ENCODE peak calls at places on chromosomes 6 and 20, in ten cellular contexts. One of them, this sample, is unnamed.

GRCh38 chr6:36677753-36678487 is 594 bp upstream of the CDKN1A start:
- DNase-seq in islet precursor cell: no peak
- DNase-seq in occipital lobe: no peak
- DNase-seq in psoas muscle: no peak
- DNase-seq in lower lobe of right lung: no peak
- DNase-seq in effector memory CD8-positive, alpha-beta T cell: no peak
- DNase-seq in GM12865: peak
- DNase-seq in GM13977: no peak
- DNase-seq in CD8-positive, alpha-beta T cell: no peak
- DNase-seq in C1 segment of cervical spinal cord: no peak
- DNase-seq in this sample: no peak

GRCh38 chr6:29776684-29777083 is 50.9 kb upstream of the HLA-G start:
- DNase-seq in GM12865: no peak
- DNase-seq in CD8-positive, alpha-beta T cell: no peak
- DNase-seq in C1 segment of cervical spinal cord: no peak
- DNase-seq in GM13977: no peak
- DNase-seq in psoas muscle: no peak
- DNase-seq in occipital lobe: no peak
- DNase-seq in lower lobe of right lung: no peak
- DNase-seq in islet precursor cell: no peak
- DNase-seq in effector memory CD8-positive, alpha-beta T cell: no peak
- DNase-seq in this sample: no peak

GRCh38 chr20:24066075-24066700 is 77.6 kb upstream of the GGTLC1 start:
- DNase-seq in occipital lobe: no peak
- DNase-seq in islet precursor cell: no peak
- DNase-seq in CD8-positive, alpha-beta T cell: peak
- DNase-seq in psoas muscle: no peak
- DNase-seq in lower lobe of right lung: no peak
- DNase-seq in GM13977: no peak
- DNase-seq in effector memory CD8-positive, alpha-beta T cell: no peak
- DNase-seq in GM12865: no peak
- DNase-seq in C1 segment of cervical spinal cord: no peak
- DNase-seq in this sample: no peak

GRCh38 chr20:23639490-23639958 is 1.8 kb upstream of the CST3 start:
- DNase-seq in GM12865: no peak
- DNase-seq in CD8-positive, alpha-beta T cell: no peak
- DNase-seq in occipital lobe: no peak
- DNase-seq in psoas muscle: no peak
- DNase-seq in GM13977: no peak
- DNase-seq in lower lobe of right lung: no peak
- DNase-seq in islet precursor cell: no peak
- DNase-seq in effector memory CD8-positive, alpha-beta T cell: no peak
- DNase-seq in C1 segment of cervical spinal cord: no peak
- DNase-seq in this sample: no peak

GRCh38 chr20:17499041-17499440 is 32.1 kb downstream of the BFSP1 start:
- DNase-seq in lower lobe of right lung: no peak
- DNase-seq in psoas muscle: no peak
- DNase-seq in GM13977: no peak
- DNase-seq in occipital lobe: no peak
- DNase-seq in GM12865: no peak
- DNase-seq in C1 segment of cervical spinal cord: no peak
- DNase-seq in effector memory CD8-positive, alpha-beta T cell: no peak
- DNase-seq in islet precursor cell: peak
- DNase-seq in CD8-positive, alpha-beta T cell: no peak
- DNase-seq in this sample: no peak

GRCh38 chr6:131937703-131938631 is 13.2 kb downstream of the CCN2 start:
- DNase-seq in islet precursor cell: no peak
- DNase-seq in occipital lobe: no peak
- DNase-seq in C1 segment of cervical spinal cord: no peak
- DNase-seq in CD8-positive, alpha-beta T cell: no peak
- DNase-seq in effector memory CD8-positive, alpha-beta T cell: no peak
- DNase-seq in GM12865: no peak
- DNase-seq in GM13977: no peak
- DNase-seq in lower lobe of right lung: no peak
- DNase-seq in psoas muscle: no peak
- DNase-seq in this sample: no peak

GRCh38 chr6:108074057-108074358 is 533 bp downstream of the OSTM1 start:
- DNase-seq in lower lobe of right lung: no peak
- DNase-seq in islet precursor cell: no peak
- DNase-seq in occipital lobe: no peak
- DNase-seq in C1 segment of cervical spinal cord: no peak
- DNase-seq in GM13977: no peak
- DNase-seq in psoas muscle: no peak
- DNase-seq in effector memory CD8-positive, alpha-beta T cell: no peak
- DNase-seq in GM12865: peak
- DNase-seq in CD8-positive, alpha-beta T cell: no peak
- DNase-seq in this sample: no peak

GRCh38 chr6:36807750-36808149 is 31.5 kb downstream of the CPNE5 start:
- DNase-seq in CD8-positive, alpha-beta T cell: no peak
- DNase-seq in lower lobe of right lung: no peak
- DNase-seq in GM12865: no peak
- DNase-seq in islet precursor cell: no peak
- DNase-seq in psoas muscle: no peak
- DNase-seq in effector memory CD8-positive, alpha-beta T cell: no peak
- DNase-seq in occipital lobe: no peak
- DNase-seq in C1 segment of cervical spinal cord: no peak
- DNase-seq in GM13977: no peak
- DNase-seq in this sample: no peak

GRCh38 chr6:158611600-158612041 is 32.9 kb downstream of the DYNLT1 start:
- DNase-seq in GM13977: no peak
- DNase-seq in C1 segment of cervical spinal cord: no peak
- DNase-seq in CD8-positive, alpha-beta T cell: no peak
- DNase-seq in lower lobe of right lung: no peak
- DNase-seq in GM12865: no peak
- DNase-seq in occipital lobe: no peak
- DNase-seq in psoas muscle: no peak
- DNase-seq in effector memory CD8-positive, alpha-beta T cell: no peak
- DNase-seq in islet precursor cell: peak
- DNase-seq in this sample: no peak

GRCh38 chr6:582370-582769 is 74.5 kb downstream of the HUS1B start:
- DNase-seq in effector memory CD8-positive, alpha-beta T cell: no peak
- DNase-seq in islet precursor cell: peak
- DNase-seq in GM12865: no peak
- DNase-seq in CD8-positive, alpha-beta T cell: no peak
- DNase-seq in occipital lobe: no peak
- DNase-seq in GM13977: no peak
- DNase-seq in lower lobe of right lung: no peak
- DNase-seq in C1 segment of cervical spinal cord: no peak
- DNase-seq in psoas muscle: no peak
- DNase-seq in this sample: no peak

GRCh38 chr6:76790881-76791280 is 672.4 kb downstream of the HTR1B start:
- DNase-seq in islet precursor cell: no peak
- DNase-seq in effector memory CD8-positive, alpha-beta T cell: no peak
- DNase-seq in lower lobe of right lung: no peak
- DNase-seq in psoas muscle: no peak
- DNase-seq in GM12865: no peak
- DNase-seq in occipital lobe: no peak
- DNase-seq in CD8-positive, alpha-beta T cell: no peak
- DNase-seq in C1 segment of cervical spinal cord: no peak
- DNase-seq in GM13977: no peak
- DNase-seq in this sample: no peak

GRCh38 chr20:23020230-23020629 is 14.9 kb upstream of the SSTR4 start:
- DNase-seq in effector memory CD8-positive, alpha-beta T cell: no peak
- DNase-seq in lower lobe of right lung: no peak
- DNase-seq in GM13977: no peak
- DNase-seq in C1 segment of cervical spinal cord: no peak
- DNase-seq in occipital lobe: no peak
- DNase-seq in psoas muscle: no peak
- DNase-seq in islet precursor cell: no peak
- DNase-seq in CD8-positive, alpha-beta T cell: no peak
- DNase-seq in GM12865: no peak
- DNase-seq in this sample: no peak

GRCh38 chr6:3390698-3391097 is 66.2 kb downstream of the SLC22A23 start:
- DNase-seq in occipital lobe: no peak
- DNase-seq in islet precursor cell: no peak
- DNase-seq in GM12865: no peak
- DNase-seq in lower lobe of right lung: no peak
- DNase-seq in GM13977: no peak
- DNase-seq in psoas muscle: peak
- DNase-seq in effector memory CD8-positive, alpha-beta T cell: no peak
- DNase-seq in CD8-positive, alpha-beta T cell: no peak
- DNase-seq in C1 segment of cervical spinal cord: peak
- DNase-seq in this sample: no peak

GRCh38 chr6:41747256-41748101 is at the start of gene PGC:
- DNase-seq in effector memory CD8-positive, alpha-beta T cell: no peak
- DNase-seq in psoas muscle: no peak
- DNase-seq in islet precursor cell: peak
- DNase-seq in C1 segment of cervical spinal cord: no peak
- DNase-seq in GM12865: no peak
- DNase-seq in occipital lobe: no peak
- DNase-seq in lower lobe of right lung: peak
- DNase-seq in CD8-positive, alpha-beta T cell: no peak
- DNase-seq in GM13977: no peak
- DNase-seq in this sample: no peak

GRCh38 chr20:17967595-17968365 is 814 bp downstream of the SNX5 start:
- DNase-seq in GM12865: no peak
- DNase-seq in occipital lobe: no peak
- DNase-seq in CD8-positive, alpha-beta T cell: no peak
- DNase-seq in lower lobe of right lung: no peak
- DNase-seq in psoas muscle: no peak
- DNase-seq in C1 segment of cervical spinal cord: no peak
- DNase-seq in islet precursor cell: no peak
- DNase-seq in GM13977: no peak
- DNase-seq in effector memory CD8-positive, alpha-beta T cell: peak
- DNase-seq in this sample: no peak

GRCh38 chr6:52570291-52570700 is 6.6 kb downstream of the TRAM2 start:
- DNase-seq in lower lobe of right lung: no peak
- DNase-seq in islet precursor cell: no peak
- DNase-seq in psoas muscle: no peak
- DNase-seq in GM13977: no peak
- DNase-seq in occipital lobe: no peak
- DNase-seq in effector memory CD8-positive, alpha-beta T cell: no peak
- DNase-seq in C1 segment of cervical spinal cord: no peak
- DNase-seq in CD8-positive, alpha-beta T cell: no peak
- DNase-seq in GM12865: no peak
- DNase-seq in this sample: no peak

GRCh38 chr6:96749891-96750290 is 87.4 kb downstream of the GPR63 start:
- DNase-seq in C1 segment of cervical spinal cord: no peak
- DNase-seq in effector memory CD8-positive, alpha-beta T cell: no peak
- DNase-seq in occipital lobe: no peak
- DNase-seq in psoas muscle: no peak
- DNase-seq in lower lobe of right lung: no peak
- DNase-seq in CD8-positive, alpha-beta T cell: no peak
- DNase-seq in islet precursor cell: no peak
- DNase-seq in GM13977: no peak
- DNase-seq in GM12865: no peak
- DNase-seq in this sample: no peak

GRCh38 chr6:154510144-154510905 is at the start of gene CNKSR3:
- DNase-seq in CD8-positive, alpha-beta T cell: no peak
- DNase-seq in occipital lobe: peak
- DNase-seq in psoas muscle: peak
- DNase-seq in lower lobe of right lung: peak
- DNase-seq in GM12865: peak
- DNase-seq in C1 segment of cervical spinal cord: peak
- DNase-seq in GM13977: peak
- DNase-seq in islet precursor cell: peak
- DNase-seq in effector memory CD8-positive, alpha-beta T cell: no peak
- DNase-seq in this sample: peak

GRCh38 chr20:40741507-40742106 is 52.6 kb upstream of the MAFB start:
- DNase-seq in islet precursor cell: peak
- DNase-seq in lower lobe of right lung: no peak
- DNase-seq in occipital lobe: no peak
- DNase-seq in CD8-positive, alpha-beta T cell: peak
- DNase-seq in GM13977: peak
- DNase-seq in effector memory CD8-positive, alpha-beta T cell: peak
- DNase-seq in GM12865: peak
- DNase-seq in psoas muscle: no peak
- DNase-seq in C1 segment of cervical spinal cord: no peak
- DNase-seq in this sample: peak

GRCh38 chr6:17714879-17715860 is 8.4 kb upstream of the NUP153 start:
- DNase-seq in effector memory CD8-positive, alpha-beta T cell: no peak
- DNase-seq in lower lobe of right lung: no peak
- DNase-seq in GM12865: peak
- DNase-seq in islet precursor cell: peak
- DNase-seq in psoas muscle: no peak
- DNase-seq in CD8-positive, alpha-beta T cell: peak
- DNase-seq in occipital lobe: no peak
- DNase-seq in C1 segment of cervical spinal cord: no peak
- DNase-seq in GM13977: peak
- DNase-seq in this sample: peak

GRCh38 chr6:78593898-78594666 is 273.3 kb upstream of the IRAK1BP1 start:
- DNase-seq in CD8-positive, alpha-beta T cell: no peak
- DNase-seq in lower lobe of right lung: no peak
- DNase-seq in occipital lobe: no peak
- DNase-seq in psoas muscle: no peak
- DNase-seq in GM13977: no peak
- DNase-seq in C1 segment of cervical spinal cord: no peak
- DNase-seq in GM12865: no peak
- DNase-seq in islet precursor cell: no peak
- DNase-seq in effector memory CD8-positive, alpha-beta T cell: no peak
- DNase-seq in this sample: no peak

GRCh38 chr20:44911264-44911921 is 1.5 kb downstream of the PABPC1L start:
- DNase-seq in effector memory CD8-positive, alpha-beta T cell: peak
- DNase-seq in occipital lobe: no peak
- DNase-seq in lower lobe of right lung: peak
- DNase-seq in psoas muscle: no peak
- DNase-seq in CD8-positive, alpha-beta T cell: peak
- DNase-seq in C1 segment of cervical spinal cord: no peak
- DNase-seq in GM12865: peak
- DNase-seq in islet precursor cell: peak
- DNase-seq in GM13977: peak
- DNase-seq in this sample: no peak